ENCODE peak calls at places on chromosome 3, in eight cellular contexts. S is suprapubic skin, G is fibroblast of lung, T is heart left ventricle, F is tibial nerve, W is spleen, Q is HepG2, J is uterus. X is an unnamed sample.

GRCh38 chr3:189710620-189711388 is 79.6 kb downstream of the TP63 start:
- DNase-seq in S (no peak), G (peak; percentile 91), T (peak; percentile 56), F (no peak), W (no peak), Q (no peak), J (peak; percentile 40), X (no peak)

GRCh38 chr3:129238945-129239705 is 10.3 kb upstream of the COPG1 start:
- DNase-seq in S (peak; percentile 74), G (peak; percentile 72), T (no peak), F (no peak), W (no peak), Q (no peak), J (no peak), X (peak; percentile 76)

GRCh38 chr3:70982700-70983140 is 600.8 kb downstream of the FOXP1 start:
- DNase-seq in S (peak; percentile 72), G (peak; percentile 93), T (peak; percentile 40), F (peak; percentile 26), W (no peak), Q (no peak), J (peak; percentile 51), X (no peak)

GRCh38 chr3:41682996-41683395 is 278.9 kb downstream of the ULK4 start:
- DNase-seq in S (no peak), G (peak; percentile 79), T (no peak), F (no peak), W (no peak), Q (no peak), J (no peak), X (no peak)

GRCh38 chr3:190169243-190169642 is 48.5 kb upstream of the P3H2 start:
- DNase-seq in S (no peak), G (no peak), T (no peak), F (no peak), W (no peak), Q (no peak), J (no peak), X (no peak)

GRCh38 chr3:35737934-35738706 is 98.8 kb downstream of the ARPP21 start:
- DNase-seq in S (no peak), G (no peak), T (no peak), F (no peak), W (no peak), Q (no peak), J (no peak), X (no peak)

GRCh38 chr3:182959474-182960350 is 20.6 kb downstream of the DCUN1D1 start:
- DNase-seq in S (no peak), G (no peak), T (no peak), F (no peak), W (no peak), Q (no peak), J (no peak), X (no peak)

GRCh38 chr3:149489060-149489690 is 14.7 kb downstream of the TM4SF4 start:
- DNase-seq in S (no peak), G (no peak), T (no peak), F (no peak), W (no peak), Q (no peak), J (no peak), X (no peak)

GRCh38 chr3:13110678-13111116 is 37.5 kb upstream of the IQSEC1 start:
- DNase-seq in S (peak; percentile 18), G (no peak), T (no peak), F (peak; percentile 3), W (peak; percentile 91), Q (no peak), J (no peak), X (peak; percentile 12)

GRCh38 chr3:13111874-13112520 is 38.8 kb upstream of the IQSEC1 start:
- DNase-seq in S (peak; percentile 55), G (no peak), T (no peak), F (no peak), W (peak; percentile 69), Q (peak; percentile 51), J (no peak), X (no peak)

GRCh38 chr3:13112521-13113345 is 39.5 kb upstream of the IQSEC1 start:
- DNase-seq in S (peak; percentile 29), G (no peak), T (no peak), F (no peak), W (peak; percentile 70), Q (no peak), J (no peak), X (no peak)

GRCh38 chr3:13109516-13109915 is 36.3 kb upstream of the IQSEC1 start:
- DNase-seq in S (peak; percentile 17), G (no peak), T (no peak), F (no peak), W (no peak), Q (no peak), J (no peak), X (no peak)

DNA sequence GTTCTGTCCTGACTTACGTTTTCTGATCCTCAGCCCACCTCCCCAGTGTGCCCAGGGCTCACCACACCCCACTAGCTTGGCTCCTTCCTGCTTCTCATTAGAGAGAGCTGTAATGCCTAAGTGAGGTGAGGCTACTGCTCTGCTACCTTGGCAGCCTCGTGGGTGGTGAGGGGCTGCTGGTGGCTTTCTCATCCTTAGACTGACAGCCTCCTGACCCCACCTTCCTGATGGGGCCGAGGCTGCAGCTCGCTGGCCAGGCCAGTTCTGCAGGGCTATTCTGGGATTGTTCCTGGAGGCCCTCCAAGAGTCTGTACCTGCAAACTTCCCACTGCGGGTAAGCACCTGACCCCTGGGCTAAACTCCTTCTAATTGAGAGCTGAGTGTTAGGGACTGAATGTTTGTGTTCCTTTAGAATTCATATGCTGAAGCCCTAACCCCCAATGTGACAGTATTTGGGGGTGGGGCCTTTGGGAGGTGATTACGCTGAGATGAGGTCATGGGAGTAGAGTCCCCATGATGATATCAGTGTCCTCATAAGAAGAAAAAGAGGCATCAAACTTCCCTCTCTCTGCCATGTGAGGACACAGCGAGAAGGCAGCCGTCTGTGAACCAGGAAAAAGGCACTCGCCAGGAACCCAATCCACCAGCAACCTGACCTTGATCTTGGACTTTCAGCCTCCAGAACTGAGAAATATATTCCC is 38.1 kb upstream of the IQSEC1 start:
- DNase-seq in S (peak; percentile 27), G (no peak), T (no peak), F (no peak), W (peak; percentile 77), Q (no peak), J (no peak), X (no peak)
- H3K27ac ChIP-seq in S (no peak overlapping the region), G (no peak overlapping the region), T (no peak overlapping the region), F (no peak overlapping the region), W (peak overlapping the region; percentile 54), Q (no peak overlapping the region), J (no peak overlapping the region), X (no peak overlapping the region)

DNA sequence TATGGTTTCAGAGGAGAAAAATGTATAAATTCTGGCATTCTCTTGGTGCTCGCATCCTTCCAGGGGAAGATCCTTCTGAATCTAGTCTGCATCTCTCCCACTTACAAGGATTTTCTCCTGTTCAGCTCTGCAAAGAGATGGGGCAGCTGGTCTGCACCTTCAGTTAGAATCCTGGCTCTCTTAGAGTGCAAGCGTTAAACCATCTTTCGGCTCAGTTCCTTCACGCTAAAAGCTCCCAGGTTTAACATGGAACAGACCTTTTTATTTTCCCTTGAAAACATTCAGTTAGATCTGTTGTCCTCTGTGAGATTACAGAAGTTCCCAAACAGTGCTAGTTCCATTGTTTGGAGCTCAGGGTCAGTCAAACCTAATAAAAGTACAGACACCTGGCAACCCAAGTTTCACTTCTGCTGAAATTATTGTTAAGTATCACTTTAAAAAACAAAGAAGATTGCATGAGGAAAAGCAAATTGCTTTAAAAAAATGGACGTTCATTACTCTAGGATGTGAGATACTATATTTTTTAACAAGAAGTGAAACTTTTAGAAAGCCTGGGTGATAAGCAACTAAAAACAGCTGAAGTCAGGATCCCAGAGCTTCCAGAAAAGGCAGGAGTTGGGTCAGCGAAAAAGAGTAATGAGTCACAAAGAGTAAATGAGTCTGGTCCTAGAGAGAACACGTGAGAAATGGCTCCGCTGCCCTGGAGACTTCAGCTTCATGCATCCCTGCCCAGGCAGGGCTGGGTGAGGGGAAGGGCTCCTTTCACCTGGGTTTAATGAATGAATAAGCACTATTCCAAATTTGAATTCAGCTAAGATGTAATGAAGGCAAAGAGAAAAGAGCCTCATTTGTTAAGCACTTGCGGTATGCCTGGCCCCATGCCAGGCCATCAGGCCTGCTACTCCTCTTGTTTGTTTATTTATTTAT is 63.3 kb downstream of the ABTB1 start:
- DNase-seq in S (no peak), G (peak; percentile 82), T (no peak), F (no peak), W (peak; percentile 73), Q (no peak), J (no peak), X (peak; percentile 42)
- H3K4me1 ChIP-seq in S (peaks cover 59% of the 10 kb centered on the region), G (peaks cover 31% of the 10 kb centered on the region), T (peaks cover 38% of the 10 kb centered on the region), F (peaks cover 69% of the 10 kb centered on the region), W (peaks cover 65% of the 10 kb centered on the region), Q (no peaks in the 10 kb centered on the region), J (no peaks in the 10 kb centered on the region), X (peaks cover 7% of the 10 kb centered on the region)

GRCh38 chr3:184688872-184689271 is 23.0 kb downstream of the MAGEF1 start:
- DNase-seq in S (peak; percentile 22), G (no peak), T (no peak), F (no peak), W (no peak), Q (no peak), J (no peak), X (no peak)

GRCh38 chr3:184690236-184690883 is 21.5 kb downstream of the MAGEF1 start:
- DNase-seq in S (no peak), G (no peak), T (no peak), F (no peak), W (no peak), Q (no peak), J (no peak), X (no peak)

GRCh38 chr3:184694266-184694665 is 17.6 kb downstream of the MAGEF1 start:
- DNase-seq in S (no peak), G (no peak), T (no peak), F (no peak), W (no peak), Q (no peak), J (no peak), X (no peak)

GRCh38 chr3:184693011-184693975 is 18.6 kb downstream of the MAGEF1 start:
- DNase-seq in S (no peak), G (no peak), T (no peak), F (no peak), W (no peak), Q (no peak), J (no peak), X (no peak)

GRCh38 chr3:184691397-184692131 is 20.3 kb downstream of the MAGEF1 start:
- DNase-seq in S (no peak), G (peak; percentile 51), T (peak; percentile 37), F (no peak), W (peak; percentile 86), Q (no peak), J (peak; percentile 52), X (no peak)
- H3K4me3 ChIP-seq in S (peak overlapping the region; percentile 6), G (no peak overlapping the region), T (peak overlapping the region; percentile 19), F (no peak overlapping the region), W (no peak overlapping the region), Q (no peak overlapping the region), J (no peak overlapping the region), X (no peak overlapping the region)

DNA sequence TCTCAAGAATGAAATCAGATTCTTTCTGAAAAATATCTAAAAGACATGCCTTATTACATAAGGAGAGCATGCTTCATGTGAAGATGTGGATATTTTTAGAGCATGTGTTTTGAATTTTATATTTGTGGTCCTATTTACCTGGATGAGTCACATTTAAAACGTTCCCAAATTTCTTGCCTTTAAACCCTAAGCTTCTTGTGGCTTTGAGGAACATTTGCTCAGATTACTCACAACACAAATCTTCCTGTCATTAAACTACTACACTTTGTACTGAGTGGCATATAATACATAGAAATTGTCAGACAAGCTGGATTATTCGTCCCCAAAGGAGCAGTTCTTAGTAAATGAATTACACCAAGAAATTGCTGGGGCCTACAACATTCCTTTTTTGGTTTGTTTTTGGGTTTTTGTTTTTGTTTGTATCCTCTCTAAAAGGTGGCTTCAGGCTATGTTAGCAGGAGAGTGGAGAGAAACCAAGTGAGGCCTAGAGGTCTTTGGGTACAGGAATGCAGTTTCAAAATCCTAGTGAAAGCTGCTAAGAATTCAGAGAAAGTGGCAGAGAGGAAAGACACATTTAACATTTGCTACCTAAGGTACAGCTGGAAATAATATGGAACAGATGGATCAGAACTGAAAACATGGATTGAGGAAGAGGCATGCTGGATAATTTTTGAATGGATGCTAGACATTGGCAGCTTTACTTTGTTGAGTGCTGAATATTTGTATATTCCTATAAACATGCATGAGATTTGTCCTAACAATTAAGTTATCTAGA is 128.1 kb downstream of the RPL22L1 start:
- DNase-seq in S (no peak), G (no peak), T (no peak), F (no peak), W (no peak), Q (no peak), J (no peak), X (no peak)
- H3K27ac ChIP-seq in S (peak overlapping the region; percentile 66), G (peak overlapping the region; percentile 88), T (no peak overlapping the region), F (peak overlapping the region; percentile 88), W (no peak overlapping the region), Q (no peak overlapping the region), J (peak overlapping the region; percentile 85), X (no peak overlapping the region)

X was measured in small intestine.